ENCODE peak calls at places on chromosomes 11 and 22, in five cellular contexts. One of them, this sample, is unnamed.

GRCh38 chr22:49381595-49382450 is 445.9 kb downstream of the BRD1 start:
- DNase-seq in NCI-H2081: no peak
- DNase-seq in fibroblast of the aortic adventitia: no peak
- DNase-seq in heart left ventricle: no peak
- DNase-seq in bronchial epithelial cell: no peak
- DNase-seq in this sample: no peak

GRCh38 chr11:2108675-2109481 is 30.3 kb downstream of the IGF2 start:
- DNase-seq in fibroblast of the aortic adventitia: no peak
- DNase-seq in heart left ventricle: no peak
- DNase-seq in NCI-H2081: no peak
- DNase-seq in bronchial epithelial cell: no peak
- DNase-seq in this sample: no peak

GRCh38 chr11:75105462-75105925 is 8.8 kb upstream of the OR2AT4 start:
- DNase-seq in heart left ventricle: no peak
- DNase-seq in fibroblast of the aortic adventitia: peak
- DNase-seq in NCI-H2081: no peak
- DNase-seq in bronchial epithelial cell: no peak
- DNase-seq in this sample: no peak

GRCh38 chr11:102940714-102941588 is 14.6 kb downstream of the MMP13 start:
- DNase-seq in NCI-H2081: peak
- DNase-seq in fibroblast of the aortic adventitia: peak
- DNase-seq in bronchial epithelial cell: peak
- DNase-seq in heart left ventricle: no peak
- DNase-seq in this sample: peak

GRCh38 chr11:88288560-88288959 is 49.0 kb downstream of the CTSC start:
- DNase-seq in NCI-H2081: no peak
- DNase-seq in heart left ventricle: no peak
- DNase-seq in bronchial epithelial cell: peak
- DNase-seq in fibroblast of the aortic adventitia: no peak
- DNase-seq in this sample: no peak

GRCh38 chr11:11451501-11452005 is 98.5 kb upstream of the CSNK2A3 start:
- DNase-seq in NCI-H2081: no peak
- DNase-seq in bronchial epithelial cell: peak
- DNase-seq in fibroblast of the aortic adventitia: no peak
- DNase-seq in heart left ventricle: no peak
- DNase-seq in this sample: no peak

GRCh38 chr11:69894126-69895047 is 75.2 kb upstream of the FGF3 start:
- DNase-seq in heart left ventricle: no peak
- DNase-seq in fibroblast of the aortic adventitia: no peak
- DNase-seq in NCI-H2081: no peak
- DNase-seq in bronchial epithelial cell: no peak
- DNase-seq in this sample: no peak

GRCh38 chr11:99489561-99489960 is 468.8 kb downstream of the CNTN5 start:
- DNase-seq in fibroblast of the aortic adventitia: no peak
- DNase-seq in heart left ventricle: no peak
- DNase-seq in NCI-H2081: no peak
- DNase-seq in bronchial epithelial cell: no peak
- DNase-seq in this sample: no peak

GRCh38 chr11:43268161-43268560 is 43.6 kb upstream of the API5 start:
- DNase-seq in fibroblast of the aortic adventitia: no peak
- DNase-seq in NCI-H2081: no peak
- DNase-seq in heart left ventricle: peak
- DNase-seq in bronchial epithelial cell: no peak
- DNase-seq in this sample: no peak